ENCODE peak calls at places on chromosome 12, in nine cellular contexts. One of them, this sample, is unnamed.

GRCh38 chr12:41288188-41288811 is 100.2 kb downstream of the PDZRN4 start:
- DNase-seq in mucosa of descending colon: no peak
- DNase-seq in neural progenitor cell: no peak
- DNase-seq in choroid plexus epithelial cell: no peak
- DNase-seq in DND-41: no peak
- DNase-seq in IMR-90: no peak
- DNase-seq in HCT116: no peak
- DNase-seq in dorsolateral prefrontal cortex: no peak
- DNase-seq in suprapubic skin: no peak
- DNase-seq in this sample: no peak

GRCh38 chr12:111645433-111645832 is 40.3 kb downstream of the BRAP start:
- DNase-seq in dorsolateral prefrontal cortex: no peak
- DNase-seq in IMR-90: peak; percentile 71
- DNase-seq in DND-41: no peak
- DNase-seq in neural progenitor cell: no peak
- DNase-seq in mucosa of descending colon: no peak
- DNase-seq in HCT116: no peak
- DNase-seq in suprapubic skin: no peak
- DNase-seq in choroid plexus epithelial cell: peak; percentile 59
- DNase-seq in this sample: no peak

GRCh38 chr12:7154901-7155470 is 24.8 kb downstream of the CLSTN3 start:
- DNase-seq in DND-41: no peak
- DNase-seq in choroid plexus epithelial cell: no peak
- DNase-seq in dorsolateral prefrontal cortex: no peak
- DNase-seq in mucosa of descending colon: no peak
- DNase-seq in IMR-90: no peak
- DNase-seq in suprapubic skin: no peak
- DNase-seq in HCT116: no peak
- DNase-seq in neural progenitor cell: no peak
- DNase-seq in this sample: peak; percentile 25

GRCh38 chr12:93702707-93703305 is 25.6 kb downstream of the CRADD start:
- DNase-seq in IMR-90: no peak
- DNase-seq in choroid plexus epithelial cell: no peak
- DNase-seq in suprapubic skin: no peak
- DNase-seq in dorsolateral prefrontal cortex: no peak
- DNase-seq in mucosa of descending colon: no peak
- DNase-seq in DND-41: no peak
- DNase-seq in neural progenitor cell: no peak
- DNase-seq in HCT116: no peak
- DNase-seq in this sample: no peak

GRCh38 chr12:70733385-70733784 is 96.2 kb upstream of the PTPRB start:
- DNase-seq in mucosa of descending colon: no peak
- DNase-seq in HCT116: peak; percentile 76
- DNase-seq in DND-41: peak; percentile 17
- DNase-seq in suprapubic skin: no peak
- DNase-seq in dorsolateral prefrontal cortex: no peak
- DNase-seq in IMR-90: peak; percentile 67
- DNase-seq in choroid plexus epithelial cell: peak; percentile 88
- DNase-seq in neural progenitor cell: peak; percentile 73
- DNase-seq in this sample: peak; percentile 71

GRCh38 chr12:95416111-95416636 is 57.8 kb upstream of the METAP2 start:
- DNase-seq in choroid plexus epithelial cell: no peak
- DNase-seq in mucosa of descending colon: no peak
- DNase-seq in DND-41: no peak
- DNase-seq in dorsolateral prefrontal cortex: no peak
- DNase-seq in neural progenitor cell: no peak
- DNase-seq in HCT116: no peak
- DNase-seq in IMR-90: no peak
- DNase-seq in suprapubic skin: no peak
- DNase-seq in this sample: no peak

GRCh38 chr12:107492393-107493134 is 193.0 kb upstream of the PWP1 start:
- DNase-seq in HCT116: no peak
- DNase-seq in choroid plexus epithelial cell: no peak
- DNase-seq in DND-41: no peak
- DNase-seq in dorsolateral prefrontal cortex: no peak
- DNase-seq in neural progenitor cell: no peak
- DNase-seq in mucosa of descending colon: no peak
- DNase-seq in IMR-90: no peak
- DNase-seq in suprapubic skin: no peak
- DNase-seq in this sample: no peak

GRCh38 chr12:96400631-96401060 is 407 bp upstream of the CDK17 start:
- DNase-seq in neural progenitor cell: no peak
- DNase-seq in choroid plexus epithelial cell: peak; percentile 46
- DNase-seq in suprapubic skin: no peak
- DNase-seq in dorsolateral prefrontal cortex: no peak
- DNase-seq in mucosa of descending colon: no peak
- DNase-seq in DND-41: no peak
- DNase-seq in IMR-90: peak; percentile 39
- DNase-seq in HCT116: no peak
- DNase-seq in this sample: peak; percentile 48

GRCh38 chr12:14723763-14724162 is 27.4 kb upstream of the GUCY2C start:
- DNase-seq in DND-41: peak; percentile 59
- DNase-seq in IMR-90: peak; percentile 58
- DNase-seq in HCT116: peak; percentile 28
- DNase-seq in neural progenitor cell: peak; percentile 51
- DNase-seq in choroid plexus epithelial cell: peak; percentile 75
- DNase-seq in dorsolateral prefrontal cortex: no peak
- DNase-seq in mucosa of descending colon: no peak
- DNase-seq in suprapubic skin: no peak
- DNase-seq in this sample: peak; percentile 47

GRCh38 chr12:63967358-63967757 is 122.9 kb downstream of the SRGAP1 start:
- DNase-seq in dorsolateral prefrontal cortex: no peak
- DNase-seq in suprapubic skin: no peak
- DNase-seq in choroid plexus epithelial cell: peak; percentile 68
- DNase-seq in IMR-90: peak; percentile 72
- DNase-seq in HCT116: peak; percentile 32
- DNase-seq in mucosa of descending colon: no peak
- DNase-seq in neural progenitor cell: no peak
- DNase-seq in DND-41: no peak
- DNase-seq in this sample: peak; percentile 20

GRCh38 chr12:80183939-80184338 is 84.6 kb downstream of the OTOGL start:
- DNase-seq in HCT116: no peak
- DNase-seq in dorsolateral prefrontal cortex: no peak
- DNase-seq in DND-41: no peak
- DNase-seq in IMR-90: peak; percentile 22
- DNase-seq in suprapubic skin: no peak
- DNase-seq in mucosa of descending colon: no peak
- DNase-seq in choroid plexus epithelial cell: peak; percentile 91
- DNase-seq in neural progenitor cell: no peak
- DNase-seq in this sample: peak; percentile 54

GRCh38 chr12:48050174-48050573 is 45.9 kb upstream of the COL2A1 start:
- DNase-seq in DND-41: no peak
- DNase-seq in choroid plexus epithelial cell: no peak
- DNase-seq in IMR-90: peak; percentile 5
- DNase-seq in dorsolateral prefrontal cortex: no peak
- DNase-seq in mucosa of descending colon: no peak
- DNase-seq in neural progenitor cell: no peak
- DNase-seq in suprapubic skin: no peak
- DNase-seq in HCT116: no peak
- DNase-seq in this sample: no peak

GRCh38 chr12:124036117-124037109 is 63.4 kb downstream of the ZNF664 start:
- DNase-seq in DND-41: peak; percentile 49
- DNase-seq in neural progenitor cell: peak; percentile 71
- DNase-seq in choroid plexus epithelial cell: peak; percentile 58
- DNase-seq in suprapubic skin: no peak
- DNase-seq in HCT116: peak; percentile 15
- DNase-seq in IMR-90: peak; percentile 44
- DNase-seq in mucosa of descending colon: no peak
- DNase-seq in dorsolateral prefrontal cortex: peak; percentile 49
- DNase-seq in this sample: no peak

GRCh38 chr12:49342066-49342913 is 4.4 kb upstream of the DNAJC22 start:
- DNase-seq in choroid plexus epithelial cell: peak; percentile 75
- DNase-seq in DND-41: peak; percentile 69
- DNase-seq in mucosa of descending colon: peak; percentile 86
- DNase-seq in suprapubic skin: peak; percentile 82
- DNase-seq in IMR-90: peak; percentile 66
- DNase-seq in dorsolateral prefrontal cortex: peak; percentile 66
- DNase-seq in HCT116: peak; percentile 79
- DNase-seq in neural progenitor cell: peak; percentile 97
- DNase-seq in this sample: peak; percentile 54

GRCh38 chr12:52360663-52361271 is 6.5 kb downstream of the KRT85 start:
- DNase-seq in dorsolateral prefrontal cortex: no peak
- DNase-seq in DND-41: no peak
- DNase-seq in suprapubic skin: peak; percentile 74
- DNase-seq in mucosa of descending colon: no peak
- DNase-seq in choroid plexus epithelial cell: no peak
- DNase-seq in neural progenitor cell: no peak
- DNase-seq in HCT116: no peak
- DNase-seq in IMR-90: no peak
- DNase-seq in this sample: no peak

DNA sequence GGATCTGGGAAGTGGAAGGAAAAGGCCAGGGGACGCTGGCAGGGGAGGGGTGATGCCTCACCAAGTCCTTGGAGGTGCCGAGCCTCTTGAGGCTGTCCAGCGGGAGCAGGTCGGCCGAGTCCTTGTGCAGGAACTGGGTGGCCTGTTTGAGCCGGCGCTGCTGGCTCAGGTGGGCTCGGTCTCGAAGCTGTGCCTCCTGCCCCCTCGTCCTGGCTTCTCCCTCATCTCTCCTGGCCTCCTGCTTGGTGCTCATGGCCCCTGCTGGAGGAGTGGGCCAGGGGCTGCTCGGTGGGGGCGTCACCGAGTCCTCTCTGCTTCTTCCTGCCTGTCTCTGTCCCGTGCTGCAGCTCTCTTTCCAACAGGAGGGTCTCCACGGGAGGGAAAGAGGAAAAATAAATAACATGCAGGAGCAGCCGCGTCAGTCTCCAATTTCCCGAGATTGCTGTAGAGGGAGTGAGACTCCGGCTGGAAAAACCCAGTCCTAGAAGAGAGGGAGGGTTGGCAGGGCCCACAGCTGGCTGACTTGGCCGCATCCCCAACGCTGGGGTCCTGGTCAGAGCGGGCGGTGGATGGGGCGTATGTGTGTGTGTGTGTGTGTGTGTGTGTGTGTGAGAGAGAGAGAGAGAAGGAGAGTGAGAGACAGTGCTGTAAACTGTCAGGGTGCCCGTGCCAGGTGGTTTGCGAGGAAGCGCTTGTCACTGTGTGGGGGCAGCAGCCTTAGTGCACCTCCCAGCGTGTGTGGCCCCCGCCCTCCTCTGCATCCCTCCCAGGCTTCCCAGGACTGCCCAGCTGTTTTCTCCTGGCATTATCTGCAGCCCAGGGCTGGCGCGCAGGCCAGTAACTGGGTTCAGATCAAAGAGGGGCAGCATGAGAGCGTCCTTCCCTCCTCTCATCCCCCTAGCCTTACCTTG is at the start of gene NRIP2:
- DNase-seq in neural progenitor cell: peak; percentile 55
- DNase-seq in dorsolateral prefrontal cortex: peak; percentile 67
- DNase-seq in mucosa of descending colon: no peak
- DNase-seq in choroid plexus epithelial cell: peak; percentile 74
- DNase-seq in suprapubic skin: no peak
- DNase-seq in HCT116: no peak
- DNase-seq in DND-41: no peak
- DNase-seq in IMR-90: peak; percentile 73
- DNase-seq in this sample: no peak
- H3K4me3 ChIP-seq in neural progenitor cell: no peak within 1 kb of the TSS
- H3K4me3 ChIP-seq in dorsolateral prefrontal cortex: peak within 1 kb of the TSS; percentile 49
- H3K4me3 ChIP-seq in mucosa of descending colon: no peak within 1 kb of the TSS
- H3K4me3 ChIP-seq in choroid plexus epithelial cell: peak within 1 kb of the TSS; percentile 36
- H3K4me3 ChIP-seq in suprapubic skin: peak within 1 kb of the TSS; percentile 5
- H3K4me3 ChIP-seq in HCT116: no peak within 1 kb of the TSS
- H3K4me3 ChIP-seq in DND-41: no peak within 1 kb of the TSS
- H3K4me3 ChIP-seq in IMR-90: no peak within 1 kb of the TSS
- H3K4me3 ChIP-seq in this sample: no peak within 1 kb of the TSS

DNA sequence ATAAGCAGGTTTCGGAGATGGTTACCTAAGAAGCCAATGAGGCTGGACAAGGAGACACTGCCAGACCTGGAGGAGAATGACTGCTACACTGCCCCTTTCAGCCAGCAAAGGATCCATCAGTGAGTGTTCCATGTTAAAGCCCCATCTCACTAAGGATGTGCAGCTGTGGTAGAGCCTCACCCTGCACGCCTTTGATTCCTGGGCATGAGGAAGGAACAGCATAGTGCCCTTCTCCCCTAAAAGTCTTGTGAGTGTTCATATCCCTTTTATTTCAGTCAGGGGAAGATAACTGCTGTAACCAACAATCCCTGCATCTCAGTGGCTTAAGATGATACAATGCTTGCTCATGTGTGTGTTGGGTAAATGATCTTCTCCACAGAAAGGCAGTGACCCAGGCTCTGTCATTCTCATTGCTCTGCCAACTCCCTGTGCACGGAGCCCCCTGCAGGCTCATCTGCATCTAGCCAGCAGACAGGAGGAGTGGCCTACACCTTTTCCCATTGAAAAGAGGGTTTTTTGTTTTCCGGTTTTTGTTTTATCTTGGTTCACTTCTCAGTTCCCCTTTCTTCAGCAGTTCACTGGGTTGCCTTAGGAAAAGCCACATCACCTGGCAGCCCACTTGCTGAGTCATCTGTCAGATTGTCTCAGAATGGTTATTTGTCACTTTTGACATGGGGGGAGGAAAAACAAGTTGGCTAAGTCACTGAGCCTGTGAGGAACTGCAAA is 193.1 kb downstream of the ANO4 start:
- DNase-seq in dorsolateral prefrontal cortex: no peak
- DNase-seq in choroid plexus epithelial cell: peak; percentile 42
- DNase-seq in suprapubic skin: no peak
- DNase-seq in HCT116: peak; percentile 19
- DNase-seq in DND-41: peak; percentile 23
- DNase-seq in mucosa of descending colon: no peak
- DNase-seq in neural progenitor cell: peak; percentile 77
- DNase-seq in IMR-90: peak; percentile 70
- DNase-seq in this sample: peak; percentile 39
- TF ChIP-seq CTCF in dorsolateral prefrontal cortex: no peak
- TF ChIP-seq CTCF in choroid plexus epithelial cell: peak; percentile 56
- TF ChIP-seq CTCF in suprapubic skin: no peak
- TF ChIP-seq CTCF in HCT116: peak; percentile 73
- TF ChIP-seq CTCF in DND-41: peak; percentile 45
- TF ChIP-seq CTCF in mucosa of descending colon: no peak
- TF ChIP-seq CTCF in neural progenitor cell: peak; percentile 59
- TF ChIP-seq CTCF in IMR-90: peak; percentile 55
- TF ChIP-seq CTCF in this sample: peak; percentile 34

GRCh38 chr12:122646568-122647220 is 56.5 kb downstream of the HCAR2 start:
- DNase-seq in IMR-90: peak; percentile 88
- DNase-seq in suprapubic skin: no peak
- DNase-seq in mucosa of descending colon: no peak
- DNase-seq in HCT116: no peak
- DNase-seq in DND-41: peak; percentile 28
- DNase-seq in neural progenitor cell: no peak
- DNase-seq in dorsolateral prefrontal cortex: no peak
- DNase-seq in choroid plexus epithelial cell: peak; percentile 90
- DNase-seq in this sample: peak; percentile 66

GRCh38 chr12:122643207-122643805 is 59.9 kb downstream of the HCAR2 start:
- DNase-seq in suprapubic skin: no peak
- DNase-seq in mucosa of descending colon: no peak
- DNase-seq in choroid plexus epithelial cell: no peak
- DNase-seq in dorsolateral prefrontal cortex: no peak
- DNase-seq in IMR-90: no peak
- DNase-seq in HCT116: no peak
- DNase-seq in neural progenitor cell: peak; percentile 52
- DNase-seq in DND-41: no peak
- DNase-seq in this sample: no peak

GRCh38 chr12:122641976-122642375 is 61.2 kb downstream of the HCAR2 start:
- DNase-seq in dorsolateral prefrontal cortex: no peak
- DNase-seq in DND-41: no peak
- DNase-seq in IMR-90: peak; percentile 58
- DNase-seq in HCT116: no peak
- DNase-seq in suprapubic skin: no peak
- DNase-seq in choroid plexus epithelial cell: peak; percentile 73
- DNase-seq in neural progenitor cell: no peak
- DNase-seq in mucosa of descending colon: no peak
- DNase-seq in this sample: peak; percentile 31
- H3K4me3 ChIP-seq in dorsolateral prefrontal cortex: no peak overlapping the region
- H3K4me3 ChIP-seq in DND-41: no peak overlapping the region
- H3K4me3 ChIP-seq in IMR-90: no peak overlapping the region
- H3K4me3 ChIP-seq in HCT116: no peak overlapping the region
- H3K4me3 ChIP-seq in suprapubic skin: no peak overlapping the region
- H3K4me3 ChIP-seq in choroid plexus epithelial cell: no peak overlapping the region
- H3K4me3 ChIP-seq in neural progenitor cell: no peak overlapping the region
- H3K4me3 ChIP-seq in mucosa of descending colon: no peak overlapping the region
- H3K4me3 ChIP-seq in this sample: no peak overlapping the region

GRCh38 chr12:73057428-73057827 is 785.3 kb downstream of the TRHDE start:
- DNase-seq in neural progenitor cell: no peak
- DNase-seq in suprapubic skin: no peak
- DNase-seq in dorsolateral prefrontal cortex: no peak
- DNase-seq in IMR-90: no peak
- DNase-seq in HCT116: no peak
- DNase-seq in mucosa of descending colon: no peak
- DNase-seq in choroid plexus epithelial cell: no peak
- DNase-seq in DND-41: no peak
- DNase-seq in this sample: no peak
- TF ChIP-seq CTCF in neural progenitor cell: no peak
- TF ChIP-seq CTCF in suprapubic skin: no peak
- TF ChIP-seq CTCF in dorsolateral prefrontal cortex: no peak
- TF ChIP-seq CTCF in IMR-90: no peak
- TF ChIP-seq CTCF in HCT116: peak; percentile 13
- TF ChIP-seq CTCF in mucosa of descending colon: no peak
- TF ChIP-seq CTCF in choroid plexus epithelial cell: no peak
- TF ChIP-seq CTCF in DND-41: no peak
- TF ChIP-seq CTCF in this sample: no peak